ENCODE peak calls at places on chromosomes 4 and X, in four cellular contexts. Y is tibial artery, Q is HFFc6, D is endothelial cell. F is an unnamed sample.

GRCh38 chrX:9928083-9928482 is 39.1 kb upstream of the CLDN34 start:
- DNase-seq in Y (no peak), Q (no peak), D (no peak), F (no peak)

GRCh38 chrX:136752796-136753195 is 27.9 kb downstream of the ARHGEF6 start:
- DNase-seq in Y (peak; percentile 35), Q (no peak), D (no peak), F (no peak)

GRCh38 chrX:13081385-13082285 is 37.2 kb upstream of the FAM9C start:
- DNase-seq in Y (no peak), Q (no peak), D (no peak), F (no peak)

GRCh38 chr4:3218824-3219760 is 29.9 kb upstream of the MSANTD1 start:
- DNase-seq in Y (no peak), Q (no peak), D (no peak), F (no peak)

GRCh38 chr4:167581449-167581965 is 347.2 kb upstream of the SPOCK3 start:
- DNase-seq in Y (no peak), Q (no peak), D (no peak), F (no peak)

GRCh38 chr4:96097040-96097607 is 257.2 kb downstream of the PDHA2 start:
- DNase-seq in Y (no peak), Q (no peak), D (no peak), F (no peak)

GRCh38 chr4:170198742-170199141 is 109.0 kb upstream of the AADAT start:
- DNase-seq in Y (no peak), Q (peak; percentile 10), D (no peak), F (no peak)

GRCh38 chr4:109079177-109079576 is 223.3 kb downstream of the COL25A1 start:
- DNase-seq in Y (no peak), Q (peak; percentile 16), D (no peak), F (no peak)

GRCh38 chrX:2898861-2899512 is 30.2 kb downstream of the ARSD start:
- DNase-seq in Y (no peak), Q (no peak), D (no peak), F (no peak)

GRCh38 chr4:7516116-7516772 is 81.5 kb upstream of the PSAPL1 start:
- DNase-seq in Y (no peak), Q (no peak), D (no peak), F (no peak)

GRCh38 chrX:119726900-119727555 is 31.4 kb upstream of the SOWAHD start:
- DNase-seq in Y (no peak), Q (peak; percentile 46), D (no peak), F (no peak)

GRCh38 chrX:81338924-81339323 is 137.0 kb downstream of the SH3BGRL start:
- DNase-seq in Y (no peak), Q (no peak), D (no peak), F (no peak)

GRCh38 chr4:43251760-43252317 is 359.3 kb downstream of the GRXCR1 start:
- DNase-seq in Y (no peak), Q (no peak), D (no peak), F (no peak)

GRCh38 chr4:108527729-108528128 is 92.6 kb upstream of the RPL34 start:
- DNase-seq in Y (no peak), Q (no peak), D (no peak), F (no peak)

GRCh38 chrX:9847071-9847470 is 60.8 kb downstream of the SHROOM2 start:
- DNase-seq in Y (no peak), Q (peak; percentile 25), D (no peak), F (no peak)

GRCh38 chrX:13721819-13722527 is 12.4 kb downstream of the TRAPPC2 start:
- DNase-seq in Y (no peak), Q (no peak), D (no peak), F (no peak)

GRCh38 chrX:44954562-44954961 is 81.6 kb downstream of the KDM6A start:
- DNase-seq in Y (no peak), Q (no peak), D (no peak), F (no peak)

GRCh38 chrX:10677490-10677889 is 57.1 kb upstream of the MID1 start:
- DNase-seq in Y (peak; percentile 42), Q (no peak), D (no peak), F (no peak)

GRCh38 chr4:113945906-113946305 is 33.5 kb downstream of the ARSJ start:
- DNase-seq in Y (no peak), Q (peak; percentile 61), D (no peak), F (no peak)

GRCh38 chrX:26952213-26952612 is 510.9 kb downstream of the PPP4R3C start:
- DNase-seq in Y (no peak), Q (no peak), D (no peak), F (no peak)

GRCh38 chrX:130834149-130834548 is 68.9 kb downstream of the ENOX2 start:
- DNase-seq in Y (no peak), Q (no peak), D (peak; percentile 2), F (no peak)

DNA sequence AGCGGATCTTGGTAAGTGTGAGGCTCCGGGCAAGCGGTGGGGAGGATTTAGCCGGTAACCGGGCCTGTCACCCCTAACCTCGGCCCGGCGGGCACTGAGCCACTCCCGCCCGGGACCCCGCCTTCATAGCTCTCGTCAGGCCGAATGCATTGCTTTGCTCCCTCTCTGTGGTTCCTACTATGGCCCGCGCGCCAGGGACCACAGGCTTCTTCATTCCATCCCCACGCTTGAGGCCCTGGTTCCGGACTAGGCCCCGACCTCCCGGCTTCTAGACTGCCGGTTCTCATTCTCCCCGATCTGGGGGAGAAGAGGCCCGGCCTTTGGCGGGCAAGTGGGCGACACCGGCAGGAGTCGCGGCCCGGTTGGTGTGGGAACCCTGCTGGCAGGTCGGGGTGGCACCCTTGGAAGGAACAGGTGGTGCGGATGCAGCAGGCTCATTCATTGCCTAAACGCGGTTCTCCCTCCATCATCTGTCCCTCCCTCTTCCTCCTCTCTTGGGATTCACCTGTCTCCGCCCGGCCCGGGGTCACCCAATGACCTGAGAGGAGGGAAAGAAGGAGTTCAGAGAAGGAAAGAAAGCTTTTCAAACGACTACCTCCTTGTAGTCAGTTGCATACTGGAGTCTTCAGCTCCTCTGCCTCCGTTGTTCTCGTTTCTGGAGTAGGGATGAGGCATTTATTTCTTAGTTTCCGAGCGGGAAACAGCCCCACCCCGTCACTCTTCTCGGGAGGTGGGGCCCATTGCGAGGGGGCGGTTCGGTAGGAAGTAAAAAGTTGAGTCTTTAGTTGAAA is at the start of gene NDUFC1:
- DNase-seq in Y (peak; percentile 48), Q (peak; percentile 18), D (peak; percentile 46), F (no peak)
- TF ChIP-seq CTCF in Y (peak; percentile 18), Q (peak; percentile 58), D (no peak), F (no peak)

GRCh38 chrX:110466790-110467189 is 108.1 kb downstream of the RTL9 start:
- DNase-seq in Y (no peak), Q (no peak), D (no peak), F (no peak)

GRCh38 chrX:110462957-110463356 is 104.3 kb downstream of the RTL9 start:
- DNase-seq in Y (no peak), Q (no peak), D (no peak), F (no peak)
- TF ChIP-seq CTCF in Y (no peak), Q (peak; percentile 46), D (no peak), F (peak; percentile 12)

DNA sequence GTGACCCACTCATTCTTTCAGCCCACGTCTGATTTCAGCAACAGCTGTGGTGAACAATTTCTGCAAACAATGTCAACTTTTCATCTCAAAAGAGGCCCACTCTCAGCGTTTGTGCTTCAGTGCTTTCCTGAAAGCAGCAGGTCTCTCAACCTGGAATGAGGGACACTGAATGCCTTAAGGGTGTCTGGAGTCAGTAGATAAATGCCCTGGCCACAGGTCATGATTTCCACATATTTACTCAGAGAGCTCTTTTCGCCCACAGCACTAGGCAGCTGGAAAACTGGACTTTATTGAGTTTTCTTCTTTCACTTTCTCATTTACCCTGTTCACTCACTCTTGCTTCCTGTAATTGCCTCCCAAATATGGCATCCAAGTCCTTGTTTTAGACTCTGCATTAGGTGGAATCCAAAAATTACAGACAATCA is 52.8 kb downstream of the NPFFR2 start:
- DNase-seq in Y (no peak), Q (no peak), D (no peak), F (no peak)
- TF ChIP-seq CTCF in Y (no peak), Q (no peak), D (no peak), F (no peak)

DNA sequence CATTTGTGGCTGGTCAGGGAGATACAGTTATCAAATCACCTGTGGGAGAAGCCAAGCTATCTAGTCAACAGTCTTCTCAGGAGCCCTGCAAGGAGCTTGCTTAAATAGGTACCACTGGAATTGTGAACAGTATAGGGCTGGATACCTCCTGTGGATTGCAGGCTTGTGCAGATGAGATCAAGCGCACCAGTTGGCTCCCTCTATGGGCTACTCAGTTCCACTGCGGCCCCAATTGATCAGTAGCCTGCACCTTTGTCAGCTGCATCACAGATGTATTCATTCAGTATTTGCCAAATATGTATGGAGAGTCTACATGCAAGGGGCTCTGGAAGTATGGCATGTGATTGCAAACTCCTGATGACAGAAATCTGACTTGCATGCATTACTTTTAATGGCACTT is 28.6 kb downstream of the TEX13A start:
- DNase-seq in Y (no peak), Q (no peak), D (peak; percentile 4), F (no peak)
- TF ChIP-seq CTCF in Y (no peak), Q (peak; percentile 44), D (no peak), F (no peak)

DNA sequence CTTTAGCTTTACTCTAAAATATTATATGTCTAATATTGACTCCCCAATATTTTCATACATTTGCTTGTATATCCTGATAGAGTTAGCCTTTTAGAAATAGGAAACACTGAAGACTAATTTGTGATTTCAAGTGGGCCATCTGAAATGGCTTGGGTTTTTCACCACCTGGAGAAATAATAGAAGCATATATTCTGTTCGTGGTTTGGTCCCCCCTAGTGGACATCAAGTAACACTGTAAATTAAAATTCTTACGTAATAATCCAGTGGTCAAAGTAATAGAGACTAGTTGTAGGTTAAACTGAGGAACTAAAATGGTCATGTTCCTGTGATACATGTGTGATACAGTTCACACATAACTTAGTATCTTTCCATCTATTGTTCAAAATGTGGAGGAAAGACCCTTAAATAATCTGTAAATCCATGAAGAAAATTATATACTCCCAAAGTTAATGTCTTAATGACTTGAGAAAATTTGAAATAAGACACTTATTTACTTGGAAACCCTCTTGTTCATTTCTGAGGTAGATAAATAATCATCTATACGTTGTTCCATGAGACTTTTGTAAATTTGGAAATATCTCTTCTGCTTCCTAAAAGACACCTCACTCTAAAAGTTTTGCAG is 79.8 kb upstream of the SMARCAD1 start:
- DNase-seq in Y (no peak), Q (peak; percentile 3), D (no peak), F (no peak)
- TF ChIP-seq CTCF in Y (peak; percentile 21), Q (peak; percentile 83), D (peak; percentile 93), F (peak; percentile 50)

GRCh38 chr4:146338512-146338911 is 124.2 kb downstream of the REELD1 start:
- DNase-seq in Y (no peak), Q (no peak), D (no peak), F (no peak)
- TF ChIP-seq CTCF in Y (no peak), Q (peak; percentile 38), D (no peak), F (no peak)

DNA sequence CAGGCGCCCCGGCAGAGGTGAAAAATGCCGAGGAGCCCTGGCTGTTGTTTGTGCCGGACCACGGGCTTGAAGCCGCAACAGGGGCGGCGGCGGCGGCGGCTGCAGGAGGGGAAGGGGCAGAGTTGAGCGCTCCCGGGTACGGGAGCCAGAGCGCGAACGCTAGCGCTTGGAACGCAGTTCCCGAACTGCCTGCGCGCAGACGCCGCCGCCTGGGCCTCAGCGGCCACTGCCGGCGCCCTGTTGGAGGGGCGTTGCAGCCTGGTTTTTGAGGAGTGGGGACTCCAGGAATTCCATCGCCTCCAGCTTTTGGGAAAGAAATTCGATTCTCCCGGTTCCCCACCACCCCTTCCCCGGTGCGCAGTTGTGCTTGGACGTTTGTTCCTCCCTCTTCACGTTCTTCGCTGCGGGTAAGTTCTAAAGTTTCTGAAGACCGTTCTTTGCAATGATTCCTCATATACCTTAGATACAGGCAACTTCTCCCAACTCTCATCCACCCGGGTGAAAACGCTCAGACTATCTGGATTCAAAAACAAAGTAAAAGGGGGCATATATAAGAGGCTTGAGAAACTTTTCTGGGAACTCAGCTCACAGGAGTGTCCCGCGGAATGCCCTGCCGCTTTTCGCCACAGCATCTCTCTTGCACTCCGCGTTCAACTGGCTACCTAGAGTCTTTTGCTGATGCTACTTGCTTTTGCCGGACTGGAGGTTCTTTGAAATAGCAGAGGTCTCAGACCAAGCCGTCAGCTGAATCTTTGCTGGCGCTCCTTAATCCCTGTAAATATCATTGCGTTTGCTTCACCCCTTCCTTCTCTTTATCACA is 1.0 kb downstream of the FAT4 start:
- DNase-seq in Y (no peak), Q (peak; percentile 23), D (peak; percentile 65), F (no peak)
- TF ChIP-seq CTCF in Y (no peak), Q (peak; percentile 25), D (no peak), F (no peak)